ENCODE peak calls at places on chromosome 5, in ten cellular contexts. O, Y, K, L, D, C, F, T, V and P are unnamed samples.

GRCh38 chr5:87151547-87151946 is 116.1 kb upstream of the RASA1 start:
- DNase-seq in T (no peak), Y (no peak), K (no peak), V (peak), F (peak), C (no peak), O (no peak), L (peak), D (peak), P (no peak)

GRCh38 chr5:169828385-169828784 is 151.9 kb downstream of the INSYN2B start:
- DNase-seq in D (no peak), O (no peak), F (peak), T (no peak), L (no peak), C (no peak), Y (no peak), K (no peak), V (peak), P (no peak)

GRCh38 chr5:43386960-43387362 is 25.2 kb downstream of the CCL28 start:
- DNase-seq in L (no peak), K (no peak), O (no peak), F (peak), T (no peak), V (no peak), D (no peak), C (no peak), Y (no peak), P (no peak)

GRCh38 chr5:55438931-55439477 is 95.8 kb downstream of the PLPP1 start:
- DNase-seq in Y (no peak), O (no peak), F (peak), L (peak), K (peak), V (peak), C (peak), D (no peak), T (no peak), P (peak)

GRCh38 chr5:14449052-14449661 is 132.4 kb upstream of the OTULINL start:
- DNase-seq in F (peak), V (peak), C (no peak), Y (peak), K (peak), D (no peak), T (no peak), L (peak), O (no peak), P (no peak)

GRCh38 chr5:108321341-108321740 is 60.6 kb downstream of the FBXL17 start:
- DNase-seq in L (no peak), K (no peak), V (no peak), C (no peak), F (no peak), T (no peak), O (no peak), D (no peak), Y (no peak), P (no peak)

GRCh38 chr5:15376803-15377202 is 123.2 kb upstream of the FBXL7 start:
- DNase-seq in T (no peak), C (no peak), Y (no peak), O (no peak), V (no peak), F (no peak), D (no peak), K (no peak), L (no peak), P (no peak)

GRCh38 chr5:143662020-143662419 is 149.9 kb upstream of the HMHB1 start:
- DNase-seq in V (no peak), D (no peak), L (no peak), C (no peak), O (no peak), F (no peak), K (no peak), Y (no peak), T (no peak), P (no peak)

GRCh38 chr5:95555553-95555952 is 652 bp downstream of the ARSK start:
- DNase-seq in C (no peak), K (no peak), D (no peak), Y (no peak), F (peak), L (no peak), V (no peak), O (no peak), T (no peak), P (no peak)

GRCh38 chr5:161614342-161614741 is 67.8 kb upstream of the GABRB2 start:
- DNase-seq in L (no peak), V (no peak), O (no peak), C (no peak), F (no peak), T (no peak), K (no peak), Y (no peak), D (no peak), P (no peak)

GRCh38 chr5:27266184-27266583 is 227.8 kb upstream of the CDH9 start:
- DNase-seq in F (peak), C (no peak), O (no peak), K (no peak), V (peak), Y (no peak), D (no peak), L (no peak), T (no peak), P (no peak)

GRCh38 chr5:83760579-83760978 is 39.9 kb upstream of the HAPLN1 start:
- DNase-seq in F (no peak), L (no peak), D (no peak), C (no peak), V (no peak), O (no peak), K (no peak), T (no peak), Y (no peak), P (no peak)

GRCh38 chr5:19044931-19045695 is 942.9 kb downstream of the CDH18 start:
- DNase-seq in V (no peak), Y (no peak), L (no peak), D (no peak), F (no peak), K (no peak), T (no peak), C (no peak), O (no peak), P (no peak)

GRCh38 chr5:170749911-170750431 is 33.6 kb upstream of the GABRP start:
- DNase-seq in L (no peak), O (no peak), K (no peak), T (no peak), C (no peak), Y (no peak), V (no peak), D (no peak), F (no peak), P (no peak)

GRCh38 chr5:153276151-153276550 is 214.3 kb upstream of the GRIA1 start:
- DNase-seq in C (no peak), V (peak), F (peak), T (no peak), L (peak), K (peak), D (no peak), O (no peak), Y (no peak), P (no peak)

GRCh38 chr5:67163863-67164595 is 32.6 kb downstream of the CD180 start:
- DNase-seq in O (no peak), D (no peak), V (no peak), F (no peak), Y (no peak), T (no peak), L (no peak), K (no peak), C (no peak), P (no peak)

GRCh38 chr5:59158637-59159391 is 575.9 kb downstream of the RAB3C start:
- DNase-seq in L (no peak), T (no peak), Y (no peak), K (no peak), V (no peak), O (no peak), C (no peak), D (no peak), F (no peak), P (no peak)

GRCh38 chr5:28012538-28012937 is 974.2 kb upstream of the CDH9 start:
- DNase-seq in O (no peak), T (no peak), F (no peak), V (no peak), Y (no peak), L (no peak), K (no peak), D (no peak), C (no peak), P (no peak)

DNA sequence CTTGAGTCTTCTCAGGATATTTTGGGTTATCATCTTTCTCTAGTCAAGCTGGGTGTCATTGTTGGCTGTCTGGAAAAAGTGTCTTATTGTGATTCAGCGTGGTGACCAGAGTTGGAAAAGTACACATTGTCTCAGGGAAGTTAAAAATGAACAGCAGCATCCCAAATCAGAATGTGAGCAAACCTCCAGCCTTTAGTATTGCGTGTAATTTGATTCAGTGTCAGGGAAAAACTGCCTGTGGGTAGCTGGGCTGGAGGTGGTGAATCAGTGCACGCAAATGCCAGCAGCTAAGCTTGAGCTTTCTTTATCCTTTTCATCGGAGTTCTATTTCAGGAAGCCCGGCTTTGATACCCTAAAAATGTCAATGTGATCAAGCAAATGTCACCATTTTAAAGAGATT is 25.9 kb upstream of the C5orf47 start:
- DNase-seq in O (no peak), D (peak), V (peak), C (no peak), F (peak), K (no peak), L (peak), Y (no peak), T (no peak), P (no peak)
- H3K4me3 ChIP-seq in O (peak), D (peak), V (peak), C (peak), F (no peak), K (peak), L (no peak), Y (peak), T (no peak), P (no peak)

GRCh38 chr5:68378204-68378830 is 162.8 kb downstream of the PIK3R1 start:
- DNase-seq in K (no peak), V (no peak), L (no peak), F (no peak), O (no peak), T (no peak), Y (no peak), C (no peak), D (no peak), P (no peak)
- H3K4me3 ChIP-seq in K (no peak), V (no peak), L (no peak), F (no peak), O (no peak), T (no peak), Y (no peak), C (no peak), D (no peak), P (no peak)

GRCh38 chr5:69305512-69305911 is 27.1 kb downstream of the CCDC125 start:
- DNase-seq in L (no peak), O (no peak), V (no peak), D (no peak), C (no peak), Y (no peak), F (no peak), T (no peak), K (no peak), P (no peak)
- H3K4me3 ChIP-seq in L (no peak), O (no peak), V (no peak), D (no peak), C (no peak), Y (no peak), F (no peak), T (no peak), K (no peak), P (no peak)

GRCh38 chr5:135399838-135400542 is 959 bp upstream of the MACROH2A1 start:
- DNase-seq in T (no peak), V (no peak), C (no peak), K (no peak), F (no peak), Y (peak), L (no peak), O (no peak), D (no peak), P (no peak)
- H3K4me3 ChIP-seq in T (peak), V (peak), C (peak), K (peak), F (peak), Y (peak), L (peak), O (peak), D (peak), P (peak)

DNA sequence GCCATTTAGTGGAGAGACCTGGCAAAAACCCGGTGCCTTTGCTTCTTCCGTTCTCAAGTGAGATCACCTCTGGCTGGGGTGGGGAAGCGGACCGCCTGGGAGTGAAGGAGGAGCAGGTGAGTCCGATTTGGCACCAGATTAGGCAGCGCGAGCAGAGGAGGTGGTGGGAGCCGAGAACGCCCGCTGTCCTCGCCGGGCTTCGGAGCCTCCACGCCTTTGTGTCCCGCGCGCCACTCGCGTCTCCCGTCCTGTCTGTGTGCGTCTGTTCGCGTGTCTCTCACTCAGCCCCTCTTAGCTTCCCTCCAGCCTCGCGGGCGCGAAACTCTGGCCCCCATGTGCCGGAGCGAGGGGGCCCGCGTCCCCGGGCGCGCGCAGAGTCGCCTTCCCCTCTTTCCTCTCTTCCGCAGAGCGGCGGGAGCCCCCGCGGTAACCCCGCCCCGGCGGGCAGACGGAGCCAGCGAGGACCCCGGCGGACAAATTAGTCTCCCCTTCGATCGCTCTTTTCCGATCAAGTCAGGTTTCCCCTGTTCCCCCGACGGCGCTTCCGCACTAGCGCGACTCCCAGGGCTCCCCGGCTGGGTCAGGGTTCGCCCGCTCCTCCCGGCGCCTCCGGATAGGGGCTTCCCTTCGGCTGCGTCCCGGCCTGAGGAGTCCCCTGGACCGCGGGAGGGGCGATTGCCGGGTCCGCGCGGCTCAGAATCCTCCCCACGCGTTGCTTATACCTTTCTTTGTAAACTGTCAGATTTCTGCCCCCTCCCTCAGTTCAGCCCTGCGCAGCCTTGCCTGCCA is 7.1 kb downstream of the POU4F3 start:
- DNase-seq in D (no peak), K (no peak), Y (peak), C (no peak), F (no peak), L (no peak), V (no peak), O (no peak), T (no peak), P (no peak)
- H3K4me3 ChIP-seq in D (no peak), K (no peak), Y (no peak), C (no peak), F (no peak), L (no peak), V (no peak), O (peak), T (no peak), P (no peak)

DNA sequence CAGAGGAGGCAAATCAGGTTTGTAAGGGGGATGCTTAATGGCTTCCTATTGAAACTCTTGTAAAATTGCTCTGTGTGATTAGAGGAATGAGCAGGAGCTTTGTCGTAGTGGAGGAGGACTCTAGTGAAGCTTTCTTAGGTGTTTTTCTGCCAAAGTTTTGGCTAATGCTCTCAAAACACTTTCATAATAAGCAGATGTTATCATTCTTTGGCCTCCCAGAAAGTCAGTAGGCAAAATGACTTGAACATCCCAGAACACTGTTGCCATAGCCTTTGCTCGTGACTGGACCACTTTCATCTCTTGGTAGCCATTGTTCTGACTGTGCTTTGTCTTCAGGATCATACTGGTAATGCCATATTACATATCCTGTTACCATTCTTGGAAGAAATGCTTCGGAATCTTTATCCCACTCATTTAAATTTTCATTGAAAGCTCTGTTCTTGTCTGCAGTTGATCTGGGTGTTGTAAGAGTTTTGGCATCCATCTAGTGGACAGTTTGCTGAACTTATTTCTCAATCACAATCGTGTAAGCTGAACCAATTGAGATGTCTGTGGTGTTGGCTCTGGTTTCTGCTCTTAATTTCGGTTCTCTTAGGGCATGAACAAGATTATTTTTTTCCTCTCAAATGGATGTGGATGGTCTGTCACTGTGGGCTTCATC is 187.6 kb downstream of the COMMD10 start:
- DNase-seq in F (peak), Y (no peak), C (no peak), V (no peak), T (no peak), L (peak), D (no peak), K (no peak), O (no peak), P (no peak)
- H3K4me3 ChIP-seq in F (no peak), Y (no peak), C (no peak), V (no peak), T (no peak), L (no peak), D (no peak), K (no peak), O (no peak), P (no peak)

GRCh38 chr5:150152636-150153462 is 2.8 kb downstream of the PDGFRB start:
- DNase-seq in T (no peak), Y (peak), F (peak), V (no peak), D (no peak), L (no peak), O (no peak), C (no peak), K (no peak), P (no peak)

GRCh38 chr5:150154618-150155134 is 969 bp downstream of the PDGFRB start:
- DNase-seq in C (no peak), L (no peak), T (no peak), O (no peak), Y (no peak), V (no peak), K (no peak), D (no peak), F (no peak), P (no peak)

GRCh38 chr5:150155258-150156032 is at the start of gene PDGFRB:
- DNase-seq in L (peak), D (no peak), V (peak), T (peak), K (peak), O (peak), F (peak), Y (peak), C (peak), P (peak)

GRCh38 chr5:150153957-150154617 is 1.6 kb downstream of the PDGFRB start:
- DNase-seq in C (no peak), F (peak), L (no peak), V (peak), K (peak), Y (no peak), D (no peak), T (no peak), O (no peak), P (no peak)

DNA sequence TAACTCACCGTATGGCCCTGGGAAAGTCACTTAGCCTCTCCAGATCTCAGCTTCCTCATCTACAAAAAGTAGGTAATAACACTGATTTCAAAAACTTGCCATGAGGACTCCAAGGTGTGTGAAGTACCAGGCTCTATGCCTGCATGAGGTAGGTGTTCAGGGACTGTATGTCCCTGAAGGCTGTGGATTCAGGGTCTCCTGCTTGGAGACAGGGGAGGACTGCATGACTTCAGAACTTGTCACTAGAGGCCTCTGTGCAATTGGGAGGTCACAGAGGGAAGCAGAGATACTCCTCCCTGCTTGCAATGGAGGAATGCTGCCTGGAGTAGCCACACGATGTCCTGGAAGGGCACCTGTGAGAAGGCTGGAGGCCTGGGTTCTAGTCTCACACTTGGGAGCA is 2.2 kb downstream of the PDGFRB start:
- DNase-seq in T (no peak), V (no peak), D (no peak), K (no peak), L (no peak), O (no peak), F (no peak), Y (no peak), C (no peak), P (no peak)
- H3K4me3 ChIP-seq in T (no peak), V (peak), D (no peak), K (no peak), L (peak), O (peak), F (peak), Y (peak), C (peak), P (peak)

GRCh38 chr5:114118511-114118910 is 243.4 kb upstream of the KCNN2 start:
- DNase-seq in O (no peak), V (no peak), T (no peak), F (no peak), C (no peak), L (no peak), K (no peak), Y (no peak), D (no peak), P (no peak)
- H3K4me3 ChIP-seq in O (no peak), V (no peak), T (no peak), F (no peak), C (no peak), L (no peak), K (no peak), Y (no peak), D (no peak), P (no peak)

GRCh38 chr5:141488591-141489478 is at the start of gene PCDHGC5:
- DNase-seq in T (no peak), C (no peak), D (no peak), Y (no peak), K (no peak), O (peak), V (peak), F (peak), L (peak), P (no peak)
- H3K4me3 ChIP-seq in T (no peak), C (no peak), D (no peak), Y (peak), K (no peak), O (no peak), V (no peak), F (peak), L (peak), P (no peak)

GRCh38 chr5:157598350-157598936 is 22.9 kb upstream of the ADAM19 start:
- DNase-seq in D (no peak), F (no peak), O (no peak), L (no peak), C (no peak), V (no peak), Y (no peak), K (no peak), T (no peak), P (no peak)
- H3K4me3 ChIP-seq in D (no peak), F (no peak), O (no peak), L (no peak), C (no peak), V (no peak), Y (no peak), K (no peak), T (no peak), P (no peak)